ENCODE peak calls at places on chromosomes 4 and X, in six cellular contexts. T is left ventricle myocardium inferior, C is cardiac muscle cell, X is stomach, H is MM.1S, J is uterus. W is an unnamed sample. For H3K36me3, the result is how much of the 10 kb centered on the place peaks cover.

GRCh38 chr4:57044279-57044678 is 65.6 kb downstream of the POLR2B start:
- DNase-seq in X (no peak), C (no peak), J (no peak), T (no peak), H (no peak), W (peak)

GRCh38 chr4:39616651-39617050 is 22.0 kb downstream of the SMIM14 start:
- DNase-seq in T (no peak), X (no peak), C (peak), J (no peak), H (no peak), W (no peak)

GRCh38 chrX:133350751-133351150 is 64.5 kb downstream of the GPC4 start:
- DNase-seq in X (peak), H (no peak), C (peak), J (peak), T (peak), W (no peak)

GRCh38 chr4:183098080-183098722 is 856 bp upstream of the WWC2 start:
- DNase-seq in T (peak), X (peak), C (peak), J (peak), H (peak), W (peak)

GRCh38 chr4:89314291-89314690 is 6.7 kb upstream of the GPRIN3 start:
- DNase-seq in H (no peak), T (no peak), C (no peak), J (no peak), X (no peak), W (no peak)

GRCh38 chrX:152635941-152636340 is 1.8 kb upstream of the GABRQ start:
- DNase-seq in J (no peak), H (peak), X (no peak), C (peak), T (no peak), W (no peak)

GRCh38 chr4:183337349-183337748 is 15.1 kb upstream of the CLDN24 start:
- DNase-seq in T (no peak), C (no peak), X (peak), H (no peak), J (no peak), W (no peak)

GRCh38 chr4:71198958-71199357 is 139.9 kb upstream of the SLC4A4 start:
- DNase-seq in C (no peak), X (no peak), T (no peak), H (peak), J (no peak), W (no peak)

GRCh38 chrX:12770440-12770839 is 20.8 kb upstream of the PRPS2 start:
- DNase-seq in T (no peak), H (peak), J (no peak), X (no peak), C (peak), W (no peak)

GRCh38 chrX:19554786-19555185 is 39.5 kb upstream of the MAP3K15 start:
- DNase-seq in C (peak), T (no peak), J (no peak), H (no peak), X (no peak), W (no peak)

GRCh38 chr4:163493643-163494359 is 689 bp upstream of the TMA16 start:
- DNase-seq in X (peak), H (peak), C (no peak), J (no peak), T (peak), W (no peak)

GRCh38 chr4:7663075-7663541 is 228.4 kb upstream of the PSAPL1 start:
- DNase-seq in C (no peak), T (peak), H (no peak), X (no peak), J (no peak), W (no peak)

GRCh38 chr4:17613761-17614415 is 553 bp upstream of the MED28 start:
- DNase-seq in H (peak), X (no peak), C (peak), J (no peak), T (no peak), W (no peak)

GRCh38 chr4:157204634-157205244 is 15.8 kb upstream of the GRIA2 start:
- DNase-seq in J (no peak), H (peak), C (peak), T (no peak), X (no peak), W (no peak)

GRCh38 chr4:145907827-145908226 is 30.8 kb downstream of the ZNF827 start:
- DNase-seq in C (no peak), X (no peak), J (no peak), T (no peak), H (no peak), W (no peak)

GRCh38 chr4:76210502-76210901 is 3.1 kb downstream of the SCARB2 start:
- DNase-seq in T (no peak), H (peak), C (no peak), X (no peak), J (no peak), W (peak)

GRCh38 chr4:76212301-76212700 is 1.3 kb downstream of the SCARB2 start:
- DNase-seq in J (no peak), X (no peak), H (no peak), C (no peak), T (no peak), W (peak)

GRCh38 chr4:76212851-76213414 is 691 bp downstream of the SCARB2 start:
- DNase-seq in X (no peak), T (no peak), C (peak), J (no peak), H (peak), W (peak)

GRCh38 chr4:76213415-76214268 is at the start of gene SCARB2:
- DNase-seq in X (peak), T (peak), C (peak), H (peak), J (peak), W (peak)

DNA sequence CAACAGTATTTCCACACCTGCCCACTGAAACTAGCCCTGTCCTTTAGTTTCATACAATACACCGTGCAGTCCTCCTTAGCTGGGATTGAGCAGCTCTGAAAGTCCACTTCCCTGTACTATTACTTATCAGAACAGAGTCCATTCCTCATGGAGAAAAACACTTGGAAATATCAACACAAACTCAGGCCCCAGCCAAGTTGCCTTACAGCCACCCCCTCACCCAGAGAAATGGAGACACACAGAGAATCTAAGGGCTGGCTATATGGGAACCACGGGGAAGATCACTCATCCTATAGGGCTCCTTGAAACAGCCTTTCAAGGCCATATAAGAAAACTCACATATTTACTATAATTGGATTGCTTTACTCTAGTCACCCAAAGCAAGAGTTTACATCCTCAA is 1.9 kb downstream of the SCARB2 start:
- DNase-seq in T (no peak), C (no peak), J (no peak), H (no peak), X (no peak), W (peak)
- H3K4me3 ChIP-seq in T (peak), C (peak), J (peak), H (peak), X (peak), W (peak)

GRCh38 chr4:128942547-128942946 is 133.0 kb downstream of the JADE1 start:
- DNase-seq in C (peak), H (no peak), J (no peak), T (no peak), X (no peak), W (no peak)

GRCh38 chr4:128951316-128951715 is 141.8 kb downstream of the JADE1 start:
- DNase-seq in X (no peak), H (no peak), C (no peak), J (no peak), T (no peak), W (no peak)

GRCh38 chr4:128950796-128951195 is 141.3 kb downstream of the JADE1 start:
- DNase-seq in J (no peak), H (no peak), T (no peak), C (no peak), X (no peak), W (no peak)

GRCh38 chr4:128940966-128941365 is 131.5 kb downstream of the JADE1 start:
- DNase-seq in X (no peak), J (no peak), C (peak), H (no peak), T (no peak), W (no peak)

DNA sequence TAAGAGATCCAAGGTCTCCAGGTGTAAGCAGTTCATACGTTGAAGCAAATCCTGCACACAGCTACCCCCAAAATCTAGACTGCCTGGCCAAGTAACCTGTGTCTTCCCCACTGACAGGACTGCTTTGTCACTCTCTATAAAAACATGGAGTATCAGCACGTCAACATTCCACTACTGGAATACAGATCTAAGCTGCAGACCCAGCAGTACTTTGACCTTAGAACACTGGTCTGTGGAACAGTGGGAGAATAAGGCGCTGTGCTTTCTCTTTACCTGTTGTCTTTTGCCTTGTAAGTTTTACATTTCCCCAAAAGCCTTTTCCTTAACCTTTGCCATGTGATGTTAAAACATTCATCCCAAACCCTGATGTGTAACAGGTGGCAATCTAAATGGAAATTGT is 137.4 kb downstream of the JADE1 start:
- DNase-seq in C (no peak), T (no peak), J (no peak), X (no peak), H (no peak), W (no peak)
- H3K36me3 ChIP-seq in C (under half), T (half or more), J (under half), X (half or more), H (under half), W (under half)

GRCh38 chr4:173212379-173212778 is 43.8 kb downstream of the GALNT7 start:
- DNase-seq in X (no peak), C (no peak), J (no peak), H (no peak), T (no peak), W (no peak)

GRCh38 chr4:173211838-173212237 is 43.2 kb downstream of the GALNT7 start:
- DNase-seq in J (no peak), C (peak), X (no peak), H (peak), T (no peak), W (no peak)

GRCh38 chr4:173208420-173208819 is 39.8 kb downstream of the GALNT7 start:
- DNase-seq in C (no peak), T (no peak), J (no peak), X (no peak), H (no peak), W (no peak)

GRCh38 chr4:173213296-173213695 is 44.7 kb downstream of the GALNT7 start:
- DNase-seq in X (no peak), T (no peak), J (no peak), C (peak), H (no peak), W (no peak)

GRCh38 chr4:173211222-173211621 is 42.6 kb downstream of the GALNT7 start:
- DNase-seq in X (no peak), H (no peak), C (no peak), J (no peak), T (no peak), W (no peak)
- H3K4me3 ChIP-seq in X (no peak), H (no peak), C (no peak), J (no peak), T (no peak), W (no peak)

GRCh38 chrX:154440623-154441357 is 3.2 kb upstream of the FAM50A start:
- DNase-seq in H (no peak), X (no peak), T (no peak), J (no peak), C (no peak), W (no peak)

GRCh38 chrX:154437971-154438893 is 1.3 kb downstream of the GDI1 start:
- DNase-seq in J (no peak), H (no peak), X (no peak), C (no peak), T (no peak), W (no peak)

GRCh38 chrX:154441564-154441963 is 2.4 kb upstream of the FAM50A start:
- DNase-seq in T (no peak), J (no peak), H (no peak), X (no peak), C (no peak), W (no peak)

GRCh38 chrX:154441984-154442707 is 1.8 kb upstream of the FAM50A start:
- DNase-seq in C (no peak), X (peak), H (no peak), J (no peak), T (no peak), W (no peak)

DNA sequence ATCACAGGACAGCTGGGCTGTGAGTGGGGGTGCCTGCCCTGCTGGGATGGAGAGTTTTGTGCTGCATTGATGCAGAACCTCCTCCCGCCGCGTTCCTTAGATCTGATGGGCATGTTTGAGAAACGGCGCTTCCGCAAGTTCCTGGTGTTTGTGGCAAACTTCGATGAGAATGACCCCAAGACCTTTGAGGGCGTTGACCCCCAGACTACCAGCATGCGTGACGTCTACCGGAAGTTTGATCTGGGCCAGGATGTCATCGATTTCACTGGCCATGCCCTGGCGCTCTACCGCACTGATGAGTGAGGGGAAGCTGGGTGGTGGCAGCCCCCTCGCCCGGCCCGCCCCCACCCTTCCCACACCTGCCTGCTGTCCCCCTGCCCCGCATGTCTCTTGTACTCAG is 2.9 kb downstream of the GDI1 start:
- DNase-seq in J (no peak), H (no peak), C (no peak), T (no peak), X (no peak), W (no peak)
- H3K36me3 ChIP-seq in J (under half), H (under half), C (under half), T (under half), X (half or more), W (under half)

GRCh38 chrX:136204571-136204970 is 46.6 kb downstream of the MAP7D3 start:
- DNase-seq in X (no peak), J (no peak), T (no peak), C (peak), H (no peak), W (no peak)
- H3K4me3 ChIP-seq in X (peak), J (no peak), T (peak), C (no peak), H (no peak), W (peak)

DNA sequence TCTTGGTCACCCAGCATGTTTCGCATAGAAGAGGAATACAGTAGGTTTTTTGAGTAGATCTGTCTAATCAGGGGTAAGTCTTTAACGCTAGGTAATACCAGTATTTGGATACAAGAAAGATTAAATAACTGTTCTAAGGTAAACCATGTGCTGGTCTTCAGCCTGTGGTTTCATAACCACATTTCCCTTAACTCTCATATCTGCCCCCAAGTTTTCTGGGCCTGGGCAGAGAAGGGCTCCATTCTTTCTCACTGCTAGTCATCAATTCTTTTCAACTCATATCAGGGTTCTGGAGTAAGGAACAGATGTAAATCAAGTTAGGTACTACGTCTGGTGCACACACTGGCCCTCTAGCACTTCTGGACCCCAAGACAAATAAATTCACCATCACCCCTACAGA is 49.0 kb downstream of the DHX15 start:
- DNase-seq in X (no peak), J (no peak), T (no peak), H (no peak), C (no peak), W (no peak)
- H3K36me3 ChIP-seq in X (half or more), J (under half), T (half or more), H (under half), C (half or more), W (under half)

GRCh38 chr4:153485374-153485773 is 19.2 kb downstream of the TMEM131L start:
- DNase-seq in J (no peak), C (no peak), H (no peak), X (no peak), T (no peak), W (no peak)
- H3K4me3 ChIP-seq in J (no peak), C (no peak), H (no peak), X (no peak), T (no peak), W (no peak)

W was measured in esophagus muscularis mucosa.